ENCODE peak calls at places on chromosomes 1 and 21, in six cellular contexts. B is type B pancreatic cell, O is bronchial epithelial cell, L is body of pancreas, Q is B cell, Z is lower leg skin. S is an unnamed sample.

GRCh38 chr1:91846007-91846620 is 39.8 kb downstream of the TGFBR3 start:
- DNase-seq in B (no peak), O (no peak), L (peak; percentile 55), Q (no peak), Z (no peak), S (no peak)

GRCh38 chr1:173405758-173406344 is 71.3 kb upstream of the PRDX6 start:
- DNase-seq in B (no peak), O (peak; percentile 95), L (no peak), Q (no peak), Z (no peak), S (no peak)

GRCh38 chr1:197541411-197541810 is 233.9 kb downstream of the DENND1B start:
- DNase-seq in B (no peak), O (no peak), L (no peak), Q (no peak), Z (no peak), S (no peak)

GRCh38 chr1:239274242-239274830 is 112.0 kb upstream of the CHRM3 start:
- DNase-seq in B (no peak), O (peak; percentile 31), L (no peak), Q (no peak), Z (no peak), S (no peak)

GRCh38 chr1:183776731-183777130 is 28.2 kb upstream of the RGL1 start:
- DNase-seq in B (no peak), O (no peak), L (no peak), Q (no peak), Z (no peak), S (no peak)

GRCh38 chr1:64917328-64917861 is 49.0 kb downstream of the JAK1 start:
- DNase-seq in B (no peak), O (peak; percentile 90), L (peak; percentile 47), Q (no peak), Z (peak; percentile 91), S (no peak)

GRCh38 chr1:160257411-160258015 is 4.8 kb downstream of the DCAF8 start:
- DNase-seq in B (no peak), O (no peak), L (no peak), Q (no peak), Z (no peak), S (no peak)

GRCh38 chr1:239387304-239388231 is 1.2 kb downstream of the CHRM3 start:
- DNase-seq in B (no peak), O (no peak), L (peak; percentile 49), Q (no peak), Z (no peak), S (peak; percentile 16)

GRCh38 chr21:31873275-31873695 is 465 bp downstream of the HUNK start:
- DNase-seq in B (peak; percentile 75), O (no peak), L (no peak), Q (no peak), Z (peak; percentile 88), S (peak; percentile 49)

GRCh38 chr1:230230948-230231738 is 164.1 kb downstream of the GALNT2 start:
- DNase-seq in B (no peak), O (no peak), L (peak; percentile 64), Q (no peak), Z (no peak), S (no peak)

GRCh38 chr1:213977486-213977842 is 10.3 kb upstream of the PROX1 start:
- DNase-seq in B (no peak), O (no peak), L (no peak), Q (no peak), Z (no peak), S (no peak)

GRCh38 chr1:52920791-52921291 is 699 bp downstream of the ECHDC2 start:
- DNase-seq in B (no peak), O (no peak), L (peak; percentile 48), Q (no peak), Z (peak; percentile 85), S (no peak)

GRCh38 chr1:173049327-173049639 is 1.5 kb downstream of the TNFSF18 start:
- DNase-seq in B (no peak), O (no peak), L (no peak), Q (no peak), Z (no peak), S (no peak)

GRCh38 chr21:41598561-41599511 is 90.9 kb upstream of the TMPRSS2 start:
- DNase-seq in B (no peak), O (no peak), L (no peak), Q (no peak), Z (peak; percentile 82), S (no peak)

GRCh38 chr1:17013598-17014320 is 2.0 kb upstream of the ATP13A2 start:
- DNase-seq in B (no peak), O (no peak), L (no peak), Q (no peak), Z (no peak), S (peak; percentile 22)

GRCh38 chr1:193338194-193338593 is 151.8 kb upstream of the B3GALT2 start:
- DNase-seq in B (no peak), O (peak; percentile 54), L (no peak), Q (no peak), Z (no peak), S (peak; percentile 51)

GRCh38 chr1:194870860-194871259 is 1684.4 kb upstream of the B3GALT2 start:
- DNase-seq in B (no peak), O (no peak), L (no peak), Q (no peak), Z (no peak), S (no peak)
- TF ChIP-seq CTCF in B (no peak), O (no peak), L (no peak), Q (no peak), Z (no peak), S (no peak)

DNA sequence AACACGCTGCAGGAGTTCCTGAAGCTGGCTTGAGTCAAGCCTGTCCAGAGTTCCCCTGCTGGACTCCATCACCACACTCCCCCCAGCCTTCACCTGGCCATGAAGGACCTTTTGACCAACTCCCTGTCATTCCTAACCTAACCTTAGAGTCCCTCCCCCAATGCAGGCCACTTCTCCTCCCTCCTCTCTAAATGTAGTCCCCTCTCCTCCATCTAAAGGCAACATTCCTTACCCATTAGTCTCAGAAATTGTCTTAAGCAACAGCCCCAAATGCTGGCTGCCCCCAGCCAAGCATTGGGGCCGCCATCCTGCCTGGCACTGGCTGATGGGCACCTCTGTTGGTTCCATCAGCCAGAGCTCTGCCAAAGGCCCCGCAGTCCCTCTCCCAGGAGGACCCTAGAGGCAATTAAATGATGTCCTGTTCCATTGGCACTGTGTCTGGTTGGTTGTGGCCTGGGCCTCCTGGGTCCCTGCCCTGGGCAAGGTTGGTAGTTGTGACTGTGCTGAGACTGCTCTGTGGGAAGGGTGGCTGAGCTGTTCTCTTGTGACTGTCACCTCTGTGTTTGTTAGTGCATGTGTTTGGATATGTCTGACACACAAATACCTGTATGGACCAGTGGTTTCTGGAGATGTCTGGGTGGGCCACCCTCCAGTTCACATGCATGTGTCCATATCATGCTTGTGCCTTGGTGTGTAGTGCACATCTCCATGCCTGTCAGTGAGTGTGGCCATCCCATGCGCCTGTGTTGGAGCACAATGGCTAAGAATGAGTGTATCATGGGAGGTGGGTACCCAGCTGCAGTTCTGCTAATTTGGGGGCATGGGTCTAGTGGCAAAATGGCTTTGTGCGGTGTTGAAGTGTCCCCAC is 1.4 kb downstream of the SH3BGRL3 start:
- DNase-seq in B (no peak), O (no peak), L (no peak), Q (no peak), Z (no peak), S (peak; percentile 23)
- TF ChIP-seq CTCF in B (no peak), O (no peak), L (no peak), Q (no peak), Z (no peak), S (no peak)

GRCh38 chr1:32928285-32928684 is 27.1 kb upstream of the TMEM54 start:
- DNase-seq in B (no peak), O (no peak), L (no peak), Q (no peak), Z (no peak), S (no peak)

GRCh38 chr1:32927441-32927840 is 26.3 kb upstream of the TMEM54 start:
- DNase-seq in B (no peak), O (no peak), L (no peak), Q (no peak), Z (no peak), S (no peak)

GRCh38 chr1:32926562-32926961 is 25.4 kb upstream of the TMEM54 start:
- DNase-seq in B (no peak), O (no peak), L (no peak), Q (no peak), Z (no peak), S (no peak)

GRCh38 chr1:32925360-32926142 is 24.4 kb upstream of the TMEM54 start:
- DNase-seq in B (no peak), O (peak; percentile 32), L (peak; percentile 23), Q (no peak), Z (no peak), S (no peak)

GRCh38 chr1:32924881-32925344 is 23.7 kb upstream of the TMEM54 start:
- DNase-seq in B (no peak), O (no peak), L (no peak), Q (no peak), Z (no peak), S (no peak)
- TF ChIP-seq CTCF in B (peak; percentile 54), O (no peak), L (no peak), Q (no peak), Z (no peak), S (no peak)

DNA sequence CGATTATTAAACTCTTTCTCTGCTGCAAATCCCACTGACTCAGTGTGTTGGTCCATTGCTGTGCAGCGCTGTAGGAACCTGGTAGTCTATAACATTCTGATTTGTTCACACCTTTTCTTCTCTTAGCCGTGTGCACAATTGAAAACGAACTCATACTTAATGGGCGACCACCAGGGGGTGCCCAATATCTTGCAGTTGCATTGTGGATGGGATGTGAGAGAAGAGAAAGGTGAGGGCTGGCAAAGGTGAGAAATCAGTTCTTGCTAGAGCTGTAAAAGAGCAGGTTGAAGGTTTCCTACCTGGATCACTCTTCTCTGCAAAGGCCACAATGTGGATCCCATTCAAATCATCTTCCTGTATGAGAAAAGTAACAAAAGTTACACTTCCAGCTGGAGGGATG is 51.0 kb downstream of the CASQ2 start:
- DNase-seq in B (no peak), O (peak; percentile 28), L (peak; percentile 69), Q (no peak), Z (no peak), S (peak; percentile 30)
- TF ChIP-seq CTCF in B (peak; percentile 71), O (peak; percentile 29), L (peak; percentile 41), Q (peak; percentile 33), Z (no peak), S (peak; percentile 39)

GRCh38 chr1:41880951-41881885 is 37.5 kb downstream of the HIVEP3 start:
- DNase-seq in B (no peak), O (no peak), L (no peak), Q (no peak), Z (no peak), S (no peak)

GRCh38 chr1:41878911-41879310 is 39.8 kb downstream of the HIVEP3 start:
- DNase-seq in B (no peak), O (no peak), L (no peak), Q (no peak), Z (no peak), S (no peak)

GRCh38 chr1:41878495-41878894 is 40.2 kb downstream of the HIVEP3 start:
- DNase-seq in B (no peak), O (no peak), L (no peak), Q (no peak), Z (no peak), S (no peak)

GRCh38 chr1:41882068-41882477 is 36.6 kb downstream of the HIVEP3 start:
- DNase-seq in B (no peak), O (no peak), L (peak; percentile 49), Q (no peak), Z (no peak), S (no peak)

GRCh38 chr1:41880261-41880660 is 38.5 kb downstream of the HIVEP3 start:
- DNase-seq in B (no peak), O (no peak), L (no peak), Q (no peak), Z (no peak), S (no peak)
- TF ChIP-seq CTCF in B (no peak), O (no peak), L (no peak), Q (no peak), Z (no peak), S (no peak)